ENCODE peak calls at places on chromosome 21, in six cellular contexts. M is occipital lobe, T is NCI-H345, U is C1 segment of cervical spinal cord, C is HCEC 1CT, W is substantia nigra. O is an unnamed sample.

GRCh38 chr21:40769231-40769630 is 77.7 kb downstream of the DSCAM start:
- DNase-seq in M (no peak), T (peak), U (no peak), C (no peak), W (no peak), O (no peak)

GRCh38 chr21:44054710-44055109 is 42.6 kb downstream of the TRAPPC10 start:
- DNase-seq in M (no peak), T (no peak), U (no peak), C (peak), W (no peak), O (no peak)

GRCh38 chr21:35933466-35933865 is 126.9 kb downstream of the SETD4 start:
- DNase-seq in M (no peak), T (no peak), U (peak), C (peak), W (peak), O (no peak)

GRCh38 chr21:16196521-16197208 is 466.9 kb downstream of the USP25 start:
- DNase-seq in M (no peak), T (no peak), U (no peak), C (no peak), W (no peak), O (no peak)

GRCh38 chr21:31993826-31994791 is 121.3 kb downstream of the HUNK start:
- DNase-seq in M (no peak), T (no peak), U (no peak), C (no peak), W (no peak), O (no peak)

GRCh38 chr21:43733529-43734071 is 14.7 kb downstream of the PDXK start:
- DNase-seq in M (peak), T (no peak), U (no peak), C (no peak), W (no peak), O (no peak)

GRCh38 chr21:38841472-38841871 is 35.7 kb downstream of the ETS2 start:
- DNase-seq in M (no peak), T (no peak), U (no peak), C (no peak), W (no peak), O (no peak)

GRCh38 chr21:35593000-35593502 is 467.3 kb downstream of the SETD4 start:
- DNase-seq in M (no peak), T (peak), U (no peak), C (peak), W (no peak), O (no peak)

GRCh38 chr21:45291613-45292398 is 4.1 kb upstream of the POFUT2 start:
- DNase-seq in M (no peak), T (no peak), U (no peak), C (no peak), W (no peak), O (no peak)

GRCh38 chr21:44959376-44960091 is 19.7 kb downstream of the SLX9 start:
- DNase-seq in M (no peak), T (no peak), U (no peak), C (no peak), W (no peak), O (no peak)

GRCh38 chr21:36981049-36981391 is 14.6 kb upstream of the HLCS start:
- DNase-seq in M (no peak), T (no peak), U (no peak), C (no peak), W (no peak), O (no peak)

GRCh38 chr21:40809673-40810072 is 37.3 kb downstream of the DSCAM start:
- DNase-seq in M (no peak), T (no peak), U (no peak), C (no peak), W (no peak), O (no peak)

GRCh38 chr21:39127506-39127905 is 55.7 kb downstream of the PSMG1 start:
- DNase-seq in M (no peak), T (no peak), U (no peak), C (no peak), W (no peak), O (no peak)

GRCh38 chr21:25636727-25637126 is 2.3 kb upstream of the JAM2 start:
- DNase-seq in M (no peak), T (no peak), U (no peak), C (peak), W (no peak), O (peak)

GRCh38 chr21:45818904-45819285 is 162.7 kb upstream of the COL6A1 start:
- DNase-seq in M (no peak), T (no peak), U (no peak), C (peak), W (no peak), O (peak)

GRCh38 chr21:31248598-31248997 is 95.5 kb downstream of the TIAM1 start:
- DNase-seq in M (no peak), T (no peak), U (no peak), C (no peak), W (no peak), O (no peak)

GRCh38 chr21:34882719-34883131 is 166.4 kb downstream of the RUNX1 start:
- DNase-seq in M (no peak), T (no peak), U (no peak), C (no peak), W (no peak), O (peak)

GRCh38 chr21:34639250-34639649 is 24.3 kb upstream of the RCAN1 start:
- DNase-seq in M (no peak), T (no peak), U (no peak), C (no peak), W (no peak), O (no peak)

GRCh38 chr21:28538987-28539622 is 453.6 kb downstream of the LTN1 start:
- DNase-seq in M (no peak), T (no peak), U (no peak), C (peak), W (no peak), O (no peak)

GRCh38 chr21:35204850-35205564 is 155.9 kb upstream of the RUNX1 start:
- DNase-seq in M (peak), T (peak), U (peak), C (peak), W (peak), O (no peak)

GRCh38 chr21:32094792-32095191 is 184.1 kb downstream of the MIS18A start:
- DNase-seq in M (no peak), T (no peak), U (no peak), C (no peak), W (no peak), O (no peak)

GRCh38 chr21:42847726-42848125 is 31.6 kb downstream of the WDR4 start:
- DNase-seq in M (no peak), T (no peak), U (no peak), C (no peak), W (no peak), O (no peak)

GRCh38 chr21:45253180-45253579 is 34.5 kb downstream of the POFUT2 start:
- DNase-seq in M (no peak), T (no peak), U (no peak), C (no peak), W (no peak), O (no peak)

GRCh38 chr21:42320791-42321190 is 5.6 kb upstream of the TFF3 start:
- DNase-seq in M (no peak), T (no peak), U (no peak), C (no peak), W (no peak), O (no peak)

GRCh38 chr21:45308211-45309068 is 20.7 kb upstream of the POFUT2 start:
- DNase-seq in M (no peak), T (no peak), U (no peak), C (no peak), W (no peak), O (no peak)

GRCh38 chr21:18893411-18893810 is 489.8 kb upstream of the TMPRSS15 start:
- DNase-seq in M (no peak), T (no peak), U (no peak), C (no peak), W (no peak), O (no peak)

GRCh38 chr21:35249636-35250035 is 200.5 kb upstream of the RUNX1 start:
- DNase-seq in M (no peak), T (no peak), U (no peak), C (no peak), W (no peak), O (no peak)

O was measured in GM13977.